ENCODE peak calls at places on chromosomes 1 and 21, in eight cellular contexts. H is GM10248, S is Panc1, L is lower leg skin, M is fibroblast of lung, P is hepatocyte, W is PC-9, X is A549. G is an unnamed sample.
A peak's percentile ranks its signal among the peaks of the same experiment; 100 is the strongest.

GRCh38 chr1:155729031-155729898 is 40.4 kb downstream of the DAP3 start:
- DNase-seq in M (peak; percentile 58), S (no peak), L (peak; percentile 70), P (peak; percentile 84), W (peak; percentile 34), X (peak; percentile 33), H (peak; percentile 28), G (no peak)

GRCh38 chr1:87252406-87252805 is 76.3 kb upstream of the LMO4 start:
- DNase-seq in L (no peak), X (no peak), S (no peak), P (no peak), W (no peak), H (no peak), M (peak; percentile 82), G (no peak)

GRCh38 chr1:21325231-21325718 is 35.0 kb upstream of the ECE1 start:
- DNase-seq in M (no peak), X (no peak), W (no peak), S (no peak), H (no peak), P (no peak), L (no peak), G (no peak)

GRCh38 chr1:192401832-192402231 is 85.0 kb downstream of the RGS21 start:
- DNase-seq in P (no peak), S (no peak), M (peak; percentile 66), X (no peak), L (no peak), W (no peak), H (no peak), G (no peak)

GRCh38 chr1:44035726-44036408 is 4.6 kb upstream of the SLC6A9 start:
- DNase-seq in X (no peak), S (no peak), W (no peak), L (no peak), P (peak; percentile 47), H (peak; percentile 10), M (peak; percentile 10), G (no peak)

GRCh38 chr1:214337536-214337935 is 56.6 kb downstream of the SMYD2 start:
- DNase-seq in M (peak; percentile 67), H (no peak), P (peak; percentile 38), L (no peak), X (no peak), W (no peak), S (no peak), G (no peak)

GRCh38 chr1:227776277-227776676 is 39.2 kb upstream of the PRSS38 start:
- DNase-seq in M (peak; percentile 98), H (no peak), P (no peak), W (peak; percentile 68), L (no peak), X (no peak), S (no peak), G (no peak)

GRCh38 chr1:119515221-119515620 is 8.2 kb downstream of the HSD3B1 start:
- DNase-seq in W (no peak), X (no peak), H (no peak), L (no peak), M (no peak), P (no peak), S (no peak), G (no peak)

GRCh38 chr21:15272591-15272990 is 207.8 kb upstream of the NRIP1 start:
- DNase-seq in H (no peak), P (no peak), S (no peak), W (peak; percentile 10), X (no peak), M (peak; percentile 80), L (no peak), G (no peak)

DNA sequence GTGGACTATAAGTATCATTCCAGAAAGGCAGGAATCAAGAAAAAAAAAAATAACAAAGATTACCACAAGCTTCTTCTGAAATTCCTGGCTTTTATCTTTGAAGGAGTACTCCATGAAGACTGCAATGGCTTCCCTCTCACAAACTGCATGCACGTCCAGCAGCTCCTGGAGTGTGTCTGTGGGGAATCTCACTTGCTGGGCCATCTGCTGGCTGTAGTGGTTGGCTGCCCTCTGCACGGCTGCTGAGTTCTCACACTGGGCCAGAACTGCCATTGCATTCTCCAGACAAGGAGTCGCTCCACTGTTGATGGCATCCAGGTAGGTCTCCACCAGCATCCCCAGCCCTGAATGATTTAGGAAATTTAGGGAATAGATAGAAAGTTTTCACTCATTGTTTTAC is 23.3 kb upstream of the GBP2 start:
- DNase-seq in M (peak; percentile 21), P (peak; percentile 58), S (no peak), L (no peak), H (no peak), W (no peak), X (no peak), G (no peak)
- TF ChIP-seq CTCF in M (peak; percentile 54), P (peak; percentile 34), S (peak; percentile 12), L (no peak), H (no peak), W (no peak), X (no peak), G (peak; percentile 65)

GRCh38 chr1:158357441-158357840 is 3.7 kb downstream of the CD1E start:
- DNase-seq in X (no peak), W (no peak), S (no peak), L (no peak), H (no peak), P (no peak), M (no peak), G (no peak)
- TF ChIP-seq CTCF in X (no peak), W (no peak), S (no peak), L (no peak), H (no peak), P (no peak), M (no peak), G (no peak)

DNA sequence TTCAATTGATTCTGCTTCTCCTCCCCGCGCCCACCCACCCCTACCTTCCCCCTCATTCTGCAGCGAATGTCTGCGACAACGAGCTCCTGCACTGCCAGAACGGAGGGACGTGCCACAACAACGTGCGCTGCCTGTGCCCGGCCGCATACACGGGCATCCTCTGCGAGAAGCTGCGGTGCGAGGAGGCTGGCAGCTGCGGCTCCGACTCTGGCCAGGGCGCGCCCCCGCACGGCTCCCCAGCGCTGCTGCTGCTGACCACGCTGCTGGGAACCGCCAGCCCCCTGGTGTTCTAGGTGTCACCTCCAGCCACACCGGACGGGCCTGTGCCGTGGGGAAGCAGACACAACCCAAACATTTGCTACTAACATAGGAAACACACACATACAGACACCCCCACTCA is 339.7 kb downstream of the NTNG1 start:
- DNase-seq in S (no peak), P (no peak), X (no peak), W (no peak), M (peak; percentile 38), L (no peak), H (peak; percentile 38), G (no peak)
- TF ChIP-seq CTCF in S (no peak), P (no peak), X (no peak), W (no peak), M (peak; percentile 25), L (no peak), H (peak; percentile 33), G (no peak)

GRCh38 chr1:186208405-186209129 is 166.5 kb downstream of the TPR start:
- DNase-seq in P (no peak), X (no peak), W (no peak), S (no peak), L (no peak), H (no peak), M (peak; percentile 50), G (no peak)

GRCh38 chr1:186212574-186213224 is 162.4 kb downstream of the TPR start:
- DNase-seq in M (peak; percentile 94), X (peak; percentile 72), W (peak; percentile 55), L (no peak), P (peak; percentile 87), S (peak; percentile 63), H (peak; percentile 52), G (no peak)

GRCh38 chr1:186210258-186210657 is 164.8 kb downstream of the TPR start:
- DNase-seq in P (no peak), X (no peak), W (no peak), S (no peak), L (no peak), H (no peak), M (no peak), G (no peak)

GRCh38 chr1:186214816-186215215 is 160.2 kb downstream of the TPR start:
- DNase-seq in P (no peak), X (no peak), S (no peak), H (no peak), L (no peak), W (no peak), M (peak; percentile 16), G (no peak)

DNA sequence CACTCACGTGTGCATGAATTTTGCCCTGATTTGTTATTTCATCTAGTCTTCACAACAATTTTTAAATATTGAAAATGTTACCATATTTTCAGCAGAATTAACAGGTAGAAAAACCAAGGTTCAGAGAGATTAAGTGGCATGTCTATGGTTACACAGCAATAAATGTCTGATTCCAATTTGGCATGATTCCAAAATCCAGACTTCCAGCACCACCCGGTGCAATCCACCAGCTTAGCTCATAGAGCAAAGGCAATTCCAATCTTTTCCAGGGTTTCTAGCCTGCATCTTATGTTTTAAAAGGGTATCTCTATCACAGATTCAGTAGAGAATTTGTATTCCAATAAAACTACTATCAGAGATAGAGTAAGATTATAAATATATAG is 161.8 kb downstream of the TPR start:
- DNase-seq in L (no peak), P (no peak), M (no peak), X (no peak), H (no peak), W (no peak), S (no peak), G (no peak)
- TF ChIP-seq CTCF in L (no peak), P (no peak), M (no peak), X (no peak), H (no peak), W (no peak), S (no peak), G (no peak)

GRCh38 chr1:147669475-147670318 is 627 bp downstream of the ACP6 start:
- DNase-seq in L (peak; percentile 87), P (peak; percentile 65), S (no peak), H (peak; percentile 47), W (peak; percentile 50), M (peak; percentile 61), X (peak; percentile 52), G (peak; percentile 94)
- TF ChIP-seq CTCF in L (no peak), P (no peak), S (no peak), H (no peak), W (no peak), M (no peak), X (no peak), G (peak; percentile 1)

GRCh38 chr1:235631816-235632215 is 17.8 kb downstream of the GNG4 start:
- DNase-seq in M (no peak), X (no peak), S (no peak), L (no peak), H (no peak), P (no peak), W (no peak), G (no peak)
- TF ChIP-seq CTCF in M (peak; percentile 8), X (no peak), S (no peak), L (no peak), H (no peak), P (no peak), W (no peak), G (no peak)

GRCh38 chr1:248114890-248115289 is 19.9 kb downstream of the OR2L13 start:
- DNase-seq in W (no peak), L (no peak), S (no peak), P (no peak), X (no peak), M (no peak), H (no peak), G (no peak)

DNA sequence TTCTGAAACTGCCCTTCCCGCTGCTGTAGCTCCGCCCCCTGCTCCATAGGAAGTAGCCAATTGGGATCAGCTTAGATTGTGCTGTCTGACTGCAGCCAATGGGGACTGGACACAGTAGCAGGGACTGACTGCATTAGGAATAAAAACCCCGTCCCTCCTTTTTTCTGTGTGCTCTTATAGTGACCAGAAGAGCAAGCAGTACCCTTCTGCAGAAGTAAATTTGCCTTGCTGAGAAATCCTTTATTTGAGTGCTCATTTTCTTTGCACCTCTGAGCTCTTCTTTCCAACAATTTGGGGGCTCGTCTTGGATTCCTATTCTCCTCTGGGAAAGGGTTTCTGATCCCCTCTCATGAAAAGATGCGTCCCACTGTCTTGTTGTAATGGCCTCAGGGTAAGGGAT is 16.2 kb downstream of the OR2L13 start:
- DNase-seq in M (no peak), S (no peak), X (no peak), H (no peak), W (no peak), P (no peak), L (no peak), G (no peak)
- TF ChIP-seq CTCF in M (no peak), S (no peak), X (no peak), H (no peak), W (no peak), P (no peak), L (no peak), G (no peak)